ENCODE peak calls at places on chromosomes 12 and 14, in eight cellular contexts. A is upper lobe of left lung; P is aorta; Y is stimulated activated CD8-positive, alpha-beta memory T cell treated with anti-CD3 and anti-CD28 coated beads, Interleukin-15, amount 100 ng/mL, for 24 hours; B is A549; T is NCI-H1105; K is HTR-8/SVneo; Z is transverse colon. L is an unnamed sample.

GRCh38 chr12:57545809-57546437 is 1.1 kb downstream of the DCTN2 start:
- DNase-seq in T (no peak), B (no peak), Y (no peak), K (no peak), P (no peak), Z (peak), A (no peak), L (no peak)

GRCh38 chr14:36214476-36215216 is 38.1 kb upstream of the PTCSC3 start:
- DNase-seq in P (no peak), Z (no peak), K (no peak), T (no peak), Y (no peak), B (no peak), A (no peak), L (no peak)

GRCh38 chr14:38342803-38343202 is 86.9 kb upstream of the CLEC14A start:
- DNase-seq in B (no peak), T (no peak), P (no peak), Z (no peak), Y (no peak), K (peak), A (no peak), L (no peak)

GRCh38 chr12:74412607-74413230 is 124.9 kb upstream of the ATXN7L3B start:
- DNase-seq in Z (no peak), B (peak), K (no peak), A (no peak), P (no peak), T (peak), Y (no peak), L (no peak)

GRCh38 chr14:22981090-22982012 is 1.0 kb downstream of the AJUBA start:
- DNase-seq in P (peak), K (no peak), T (no peak), Z (no peak), Y (no peak), A (peak), B (peak), L (no peak)

GRCh38 chr14:81427348-81428058 is 27.4 kb upstream of the STON2 start:
- DNase-seq in Y (no peak), B (no peak), P (peak), Z (peak), A (peak), T (no peak), K (no peak), L (no peak)

GRCh38 chr14:64501326-64502171 is 2.1 kb downstream of the ZBTB25 start:
- DNase-seq in T (no peak), A (peak), P (peak), K (peak), Y (no peak), Z (peak), B (peak), L (no peak)

GRCh38 chr12:4191642-4192041 is 81.9 kb upstream of the CCND2 start:
- DNase-seq in Z (no peak), P (no peak), T (no peak), Y (no peak), K (no peak), B (no peak), A (no peak), L (no peak)

GRCh38 chr14:71626281-71626835 is 305.9 kb upstream of the RGS6 start:
- DNase-seq in P (no peak), K (no peak), B (no peak), T (no peak), Z (no peak), A (no peak), Y (no peak), L (no peak)

GRCh38 chr12:58395470-58395869 is 454.1 kb downstream of the ATP23 start:
- DNase-seq in Z (no peak), T (no peak), A (no peak), Y (no peak), B (no peak), K (no peak), P (no peak), L (no peak)

GRCh38 chr12:91127751-91128150 is 16.5 kb upstream of the LUM start:
- DNase-seq in K (no peak), B (peak), T (no peak), A (no peak), Z (no peak), Y (no peak), P (no peak), L (no peak)

GRCh38 chr14:90111895-90112534 is 50.2 kb downstream of the KCNK13 start:
- DNase-seq in B (peak), Z (no peak), P (no peak), A (no peak), Y (no peak), K (peak), T (no peak), L (no peak)

GRCh38 chr14:94059998-94060397 is 21.0 kb downstream of the DDX24 start:
- DNase-seq in Z (no peak), T (no peak), P (no peak), A (no peak), K (no peak), B (no peak), Y (no peak), L (no peak)

GRCh38 chr14:102947321-102948103 is 25.0 kb downstream of the AMN start:
- DNase-seq in P (peak), Y (no peak), K (no peak), B (no peak), Z (no peak), A (no peak), T (no peak), L (no peak)

GRCh38 chr14:65985976-65986375 is 500.2 kb upstream of the CCDC196 start:
- DNase-seq in K (no peak), T (no peak), A (no peak), B (no peak), Y (no peak), Z (no peak), P (no peak), L (no peak)

GRCh38 chr14:57755018-57755521 is 110.8 kb downstream of the SLC35F4 start:
- DNase-seq in Z (no peak), K (no peak), P (no peak), T (no peak), Y (no peak), B (no peak), A (no peak), L (no peak)

GRCh38 chr12:11927311-11927935 is 143.3 kb upstream of the BCL2L14 start:
- DNase-seq in Y (no peak), T (no peak), P (no peak), B (no peak), K (no peak), Z (no peak), A (no peak), L (no peak)

GRCh38 chr14:53151867-53152626 is 1.1 kb downstream of the DDHD1 start:
- DNase-seq in Z (peak), B (peak), T (peak), P (peak), K (peak), Y (peak), A (peak), L (peak)

GRCh38 chr12:77796775-77797174 is 33.9 kb upstream of the NAV3 start:
- DNase-seq in A (no peak), B (no peak), P (no peak), Z (no peak), K (no peak), T (no peak), Y (no peak), L (no peak)

GRCh38 chr12:87509233-87509820 is 519.9 kb downstream of the C12orf50 start:
- DNase-seq in P (no peak), Z (no peak), K (peak), A (no peak), T (no peak), B (peak), Y (no peak), L (no peak)

GRCh38 chr12:7374423-7375144 is 69.4 kb downstream of the CD163L1 start:
- DNase-seq in K (peak), Y (no peak), A (peak), Z (peak), P (peak), B (peak), T (peak), L (no peak)

GRCh38 chr14:105935384-105935783 is 409.0 kb downstream of the TMEM121 start:
- DNase-seq in A (no peak), Z (no peak), P (no peak), T (no peak), K (no peak), Y (no peak), B (no peak), L (no peak)

GRCh38 chr12:7758346-7758745 is 6.7 kb upstream of the NANOGNB start:
- DNase-seq in Y (no peak), P (no peak), K (no peak), B (no peak), T (no peak), A (no peak), Z (no peak), L (no peak)

GRCh38 chr12:50119387-50119786 is 7.4 kb downstream of the COX14 start:
- DNase-seq in P (no peak), Y (no peak), Z (no peak), T (no peak), A (no peak), B (no peak), K (no peak), L (no peak)

GRCh38 chr14:50599700-50600444 is 39.9 kb downstream of the ATL1 start:
- DNase-seq in K (peak), Z (no peak), A (no peak), Y (no peak), P (no peak), B (peak), T (peak), L (no peak)

GRCh38 chr12:26090853-26091510 is 33.9 kb downstream of the BHLHE41 start:
- DNase-seq in Y (no peak), B (no peak), K (no peak), A (no peak), Z (no peak), T (no peak), P (no peak), L (no peak)

GRCh38 chr14:59425322-59425945 is 39.7 kb downstream of the GPR135 start:
- DNase-seq in A (no peak), Z (no peak), P (no peak), T (no peak), Y (no peak), K (no peak), B (no peak), L (no peak)

GRCh38 chr12:70365648-70366518 is at the start of gene KCNMB4:
- DNase-seq in T (peak), B (peak), K (peak), P (peak), Y (peak), A (peak), Z (peak), L (peak)

GRCh38 chr14:55673048-55673447 is 93.0 kb downstream of the KTN1 start:
- DNase-seq in B (no peak), Z (no peak), K (no peak), T (no peak), Y (no peak), P (no peak), A (no peak), L (no peak)

GRCh38 chr12:107207931-107208515 is 114.7 kb upstream of the CRY1 start:
- DNase-seq in T (no peak), Y (no peak), P (no peak), B (no peak), A (no peak), Z (no peak), K (peak), L (no peak)

GRCh38 chr12:69657376-69658137 is 41.5 kb downstream of the BEST3 start:
- DNase-seq in P (no peak), B (peak), Y (no peak), A (peak), Z (no peak), T (no peak), K (no peak), L (no peak)

GRCh38 chr12:57983150-57983857 is 41.9 kb downstream of the ATP23 start:
- DNase-seq in Z (peak), K (no peak), Y (no peak), B (peak), A (no peak), P (no peak), T (peak), L (no peak)

GRCh38 chr14:67932708-67933107 is 113.1 kb downstream of the RAD51B start:
- DNase-seq in B (no peak), Z (no peak), T (no peak), P (no peak), A (no peak), Y (no peak), K (no peak), L (no peak)

GRCh38 chr14:91714805-91715204 is 17.1 kb downstream of the CATSPERB start:
- DNase-seq in T (no peak), A (no peak), K (no peak), P (no peak), Z (no peak), B (no peak), Y (no peak), L (no peak)

GRCh38 chr12:3491938-3492867 is 1.2 kb downstream of the PRMT8 start:
- DNase-seq in T (no peak), Z (peak), A (no peak), K (peak), B (peak), Y (peak), P (no peak), L (peak)

GRCh38 chr14:88421286-88421685 is 35.8 kb downstream of the SPATA7 start:
- DNase-seq in P (no peak), Z (no peak), K (no peak), Y (no peak), B (no peak), T (no peak), A (no peak), L (no peak)

GRCh38 chr12:8527250-8528130 is 13.2 kb downstream of the CLEC4E start:
- DNase-seq in Z (no peak), Y (no peak), K (no peak), A (no peak), T (no peak), P (no peak), B (no peak), L (no peak)

GRCh38 chr12:71746983-71747611 is 7.6 kb upstream of the RAB21 start:
- DNase-seq in K (peak), B (peak), Y (no peak), T (peak), A (peak), P (no peak), Z (peak), L (no peak)

GRCh38 chr12:18462437-18462836 is 201.1 kb downstream of the PIK3C2G start:
- DNase-seq in Y (no peak), P (no peak), A (no peak), K (no peak), T (no peak), B (no peak), Z (no peak), L (no peak)

L was measured in type B pancreatic cell.